ENCODE peak calls at places on chromosomes 2 and 18, in eight cellular contexts. S is AG09309, F is endodermal cell, J is astrocyte of the spinal cord, E is AG10803, I is AG04449, B is upper lobe of right lung, L is fibroblast of the aortic adventitia. W is an unnamed sample.

GRCh38 chr2:82260521-82260920 is 1956.0 kb upstream of the LRRTM1 start:
- DNase-seq in S (no peak), F (no peak), J (no peak), E (no peak), I (no peak), B (no peak), L (no peak), W (no peak)

GRCh38 chr2:27238976-27239375 is 21.8 kb downstream of the CAD start:
- DNase-seq in S (no peak), F (no peak), J (no peak), E (no peak), I (no peak), B (no peak), L (no peak), W (no peak)

GRCh38 chr2:237306083-237306786 is 107.7 kb downstream of the COL6A3 start:
- DNase-seq in S (no peak), F (no peak), J (peak), E (no peak), I (no peak), B (no peak), L (no peak), W (peak)

GRCh38 chr2:165804719-165805118 is 10.7 kb upstream of the GALNT3 start:
- DNase-seq in S (no peak), F (no peak), J (no peak), E (no peak), I (no peak), B (no peak), L (no peak), W (no peak)

GRCh38 chr18:50559750-50560680 is at the start of gene MAPK4:
- DNase-seq in S (no peak), F (peak), J (peak), E (peak), I (no peak), B (peak), L (peak), W (peak)

GRCh38 chr18:47204908-47205522 is 28.9 kb upstream of the IER3IP1 start:
- DNase-seq in S (no peak), F (peak), J (peak), E (peak), I (no peak), B (no peak), L (peak), W (peak)

GRCh38 chr2:29051730-29052129 is 22.6 kb downstream of the PCARE start:
- DNase-seq in S (no peak), F (no peak), J (no peak), E (no peak), I (no peak), B (no peak), L (no peak), W (no peak)

GRCh38 chr18:32315881-32316280 is 126.0 kb downstream of the MEP1B start:
- DNase-seq in S (no peak), F (no peak), J (no peak), E (no peak), I (no peak), B (no peak), L (peak), W (peak)

GRCh38 chr18:48800479-48800876 is 150.3 kb downstream of the SMAD7 start:
- DNase-seq in S (no peak), F (peak), J (no peak), E (no peak), I (no peak), B (peak), L (no peak), W (no peak)

GRCh38 chr2:44550571-44550970 is 188.8 kb downstream of the CAMKMT start:
- DNase-seq in S (no peak), F (no peak), J (no peak), E (peak), I (no peak), B (no peak), L (no peak), W (peak)

DNA sequence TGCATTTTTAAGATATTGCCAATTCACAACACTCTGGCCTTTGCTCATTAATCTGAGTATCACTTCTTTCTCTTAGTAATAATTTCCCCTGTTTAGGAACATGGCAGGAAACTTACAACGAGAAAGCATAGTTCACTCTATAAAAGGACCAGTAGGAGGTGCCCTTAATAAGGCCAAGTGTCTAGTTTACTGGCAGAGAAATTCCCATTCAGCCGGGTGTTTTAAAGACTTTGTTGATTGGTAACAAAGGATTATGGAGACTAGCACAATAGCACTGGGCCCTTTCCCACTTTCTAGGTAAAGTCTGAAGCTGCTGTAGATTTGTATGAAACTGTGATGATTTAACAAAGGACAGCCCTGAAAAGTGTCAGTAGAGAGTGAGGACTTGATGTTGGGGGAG is 3.1 kb downstream of the DCC start:
- DNase-seq in S (no peak), F (no peak), J (peak), E (no peak), I (no peak), B (no peak), L (no peak), W (no peak)
- TF ChIP-seq CTCF in S (no peak), F (peak), J (peak), E (peak), I (peak), B (peak), L (no peak), W (no peak)

GRCh38 chr2:47785986-47786385 is 3.0 kb downstream of the MSH6 start:
- DNase-seq in S (no peak), F (no peak), J (no peak), E (no peak), I (no peak), B (no peak), L (no peak), W (peak)
- H3K4me3 ChIP-seq in S (no peak), F (peak), J (no peak), E (no peak), I (no peak), B (no peak), L (no peak), W (no peak)

GRCh38 chr2:20241973-20242726 is 17.2 kb upstream of the SDC1 start:
- DNase-seq in S (no peak), F (peak), J (no peak), E (no peak), I (no peak), B (no peak), L (no peak), W (no peak)
- TF ChIP-seq CTCF in S (peak), F (peak), J (peak), E (peak), I (peak), B (peak), L (peak), W (no peak)

GRCh38 chr2:57881998-57882884 is 164.4 kb upstream of the VRK2 start:
- DNase-seq in S (peak), F (no peak), J (peak), E (peak), I (no peak), B (no peak), L (peak), W (peak)
- H3K4me3 ChIP-seq in S (no peak), F (no peak), J (no peak), E (no peak), I (no peak), B (no peak), L (no peak), W (no peak)

DNA sequence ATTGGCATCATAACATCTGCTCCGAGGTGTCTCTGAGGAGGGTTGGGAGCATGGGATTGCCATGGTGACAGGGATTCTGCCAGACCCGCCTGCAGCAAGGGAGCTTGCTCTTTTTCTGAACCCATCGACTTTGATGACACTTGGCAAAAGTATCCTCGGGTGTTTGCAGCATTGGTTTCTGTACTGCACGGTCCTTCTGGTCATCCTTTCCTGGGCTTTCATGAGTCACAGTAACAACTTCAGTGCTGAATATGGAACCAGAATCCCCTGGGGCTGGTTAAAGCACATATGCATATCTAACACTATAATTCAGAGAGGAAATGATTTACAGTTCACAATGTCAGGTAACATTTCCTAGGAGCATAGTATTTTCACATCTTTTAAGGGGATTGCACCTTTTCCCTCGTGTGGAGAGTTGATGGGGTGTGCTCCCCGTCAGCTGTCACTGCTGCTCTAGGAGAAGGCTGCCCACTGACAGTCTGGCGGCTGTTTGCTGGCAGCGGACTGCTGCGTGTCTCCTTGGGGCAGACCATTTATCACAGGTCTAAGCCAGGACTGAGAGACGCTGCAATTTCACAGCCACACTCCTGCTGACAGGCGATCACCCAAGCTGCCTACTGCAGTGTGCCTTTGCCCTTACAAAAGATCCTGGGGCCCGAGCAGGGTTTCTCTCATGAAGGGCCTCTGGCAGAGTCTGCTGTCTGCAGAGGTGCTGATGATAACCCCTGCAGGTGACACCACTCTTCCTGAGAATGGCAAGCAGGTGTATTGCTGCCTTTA is 425.3 kb downstream of the THSD7B start:
- DNase-seq in S (no peak), F (peak), J (no peak), E (peak), I (no peak), B (no peak), L (no peak), W (peak)
- TF ChIP-seq CTCF in S (no peak), F (no peak), J (no peak), E (no peak), I (no peak), B (no peak), L (no peak), W (no peak)